ENCODE peak calls at places on chromosomes 13 and 19, in eight cellular contexts. B is tibial nerve, F is heart left ventricle, S is body of pancreas, D is spleen, O is GM12878, I is breast epithelium, P is Peyer's patch. U is an unnamed sample.

GRCh38 chr13:45412274-45413049 is 5.7 kb downstream of the SLC25A30 start:
- DNase-seq in D (no peak), O (no peak), P (no peak), F (no peak), S (no peak), B (no peak), I (no peak), U (no peak)

GRCh38 chr19:6279620-6279930 is 200 bp downstream of the MLLT1 start:
- DNase-seq in O (no peak), P (no peak), F (no peak), D (no peak), B (no peak), I (no peak), S (no peak), U (no peak)

GRCh38 chr13:99486996-99487395 is 14.3 kb upstream of the TM9SF2 start:
- DNase-seq in F (no peak), S (no peak), B (no peak), I (no peak), D (no peak), P (no peak), O (no peak), U (no peak)

GRCh38 chr19:43425567-43426392 is 11.1 kb downstream of the TEX101 start:
- DNase-seq in O (no peak), D (no peak), B (no peak), S (peak; percentile 49), P (peak; percentile 87), F (no peak), I (peak; percentile 62), U (no peak)

GRCh38 chr13:30576528-30576927 is 41.2 kb upstream of the USPL1 start:
- DNase-seq in I (no peak), F (no peak), B (no peak), D (no peak), S (no peak), O (no peak), P (no peak), U (no peak)

GRCh38 chr13:29713841-29714240 is 118.4 kb upstream of the SLC7A1 start:
- DNase-seq in D (no peak), S (no peak), I (no peak), B (no peak), F (no peak), P (no peak), O (no peak), U (no peak)

GRCh38 chr19:23949611-23950010 is 34.9 kb downstream of the ZNF726 start:
- DNase-seq in I (no peak), F (no peak), B (no peak), O (no peak), D (no peak), S (no peak), P (no peak), U (no peak)

GRCh38 chr19:29666634-29667389 is 1.6 kb downstream of the PLEKHF1 start:
- DNase-seq in S (peak; percentile 35), P (no peak), B (peak; percentile 60), I (peak; percentile 67), D (peak; percentile 85), F (peak; percentile 83), O (no peak), U (no peak)

DNA sequence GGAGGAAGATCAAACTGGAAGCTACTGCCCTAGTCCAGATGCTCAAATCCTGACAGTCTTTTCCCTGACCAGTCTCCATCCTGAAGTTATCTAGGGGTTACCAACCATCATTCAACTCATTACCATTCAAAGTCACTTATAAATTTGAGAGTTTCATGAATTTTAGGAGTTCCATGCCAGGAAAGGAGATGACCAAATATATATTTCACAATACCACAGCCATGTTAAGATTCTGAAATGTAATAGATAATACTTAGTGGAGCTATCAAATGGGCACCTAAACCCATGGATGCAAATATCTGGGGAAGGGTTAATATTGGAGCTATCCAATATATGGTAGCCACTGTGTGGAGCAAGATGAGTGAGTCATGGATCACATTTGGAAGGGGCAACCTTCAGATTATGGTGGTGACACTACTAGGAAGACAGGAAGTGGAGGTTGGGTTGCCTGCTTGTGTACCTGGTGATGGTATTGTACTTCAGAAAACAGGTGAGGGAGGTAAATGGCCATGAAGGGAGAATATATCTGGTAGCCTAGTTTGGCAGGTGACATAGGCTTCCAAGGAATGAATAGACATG is 18.7 kb downstream of the ZNF586 start:
- DNase-seq in B (no peak), F (no peak), I (no peak), S (no peak), O (no peak), P (no peak), D (no peak), U (no peak)
- TF ChIP-seq POLR2A in B (no peak), F (no peak), I (no peak), S (no peak), O (no peak), P (no peak), D (no peak), U (no peak)

GRCh38 chr19:4063369-4064072 is 3.2 kb downstream of the ZBTB7A start:
- DNase-seq in O (no peak), I (no peak), F (no peak), D (peak; percentile 85), S (no peak), P (peak; percentile 73), B (no peak), U (no peak)
- TF ChIP-seq POLR2A in O (peak; percentile 7), I (no peak), F (no peak), D (no peak), S (no peak), P (no peak), B (no peak), U (no peak)

GRCh38 chr19:1221904-1222255 is 15.9 kb downstream of the CBARP start:
- DNase-seq in P (no peak), I (no peak), O (no peak), F (no peak), B (no peak), D (no peak), S (no peak), U (no peak)

GRCh38 chr19:1220452-1221037 is 15.0 kb downstream of the STK11 start:
- DNase-seq in F (peak; percentile 53), I (no peak), B (no peak), P (no peak), D (no peak), O (no peak), S (no peak), U (no peak)

GRCh38 chr19:1218751-1219567 is 13.4 kb downstream of the STK11 start:
- DNase-seq in P (no peak), S (no peak), F (peak; percentile 55), B (no peak), I (no peak), O (no peak), D (no peak), U (no peak)

GRCh38 chr19:1221141-1221903 is 15.7 kb downstream of the STK11 start:
- DNase-seq in I (no peak), P (peak; percentile 71), D (no peak), S (peak; percentile 80), F (peak; percentile 88), B (peak; percentile 51), O (no peak), U (no peak)

DNA sequence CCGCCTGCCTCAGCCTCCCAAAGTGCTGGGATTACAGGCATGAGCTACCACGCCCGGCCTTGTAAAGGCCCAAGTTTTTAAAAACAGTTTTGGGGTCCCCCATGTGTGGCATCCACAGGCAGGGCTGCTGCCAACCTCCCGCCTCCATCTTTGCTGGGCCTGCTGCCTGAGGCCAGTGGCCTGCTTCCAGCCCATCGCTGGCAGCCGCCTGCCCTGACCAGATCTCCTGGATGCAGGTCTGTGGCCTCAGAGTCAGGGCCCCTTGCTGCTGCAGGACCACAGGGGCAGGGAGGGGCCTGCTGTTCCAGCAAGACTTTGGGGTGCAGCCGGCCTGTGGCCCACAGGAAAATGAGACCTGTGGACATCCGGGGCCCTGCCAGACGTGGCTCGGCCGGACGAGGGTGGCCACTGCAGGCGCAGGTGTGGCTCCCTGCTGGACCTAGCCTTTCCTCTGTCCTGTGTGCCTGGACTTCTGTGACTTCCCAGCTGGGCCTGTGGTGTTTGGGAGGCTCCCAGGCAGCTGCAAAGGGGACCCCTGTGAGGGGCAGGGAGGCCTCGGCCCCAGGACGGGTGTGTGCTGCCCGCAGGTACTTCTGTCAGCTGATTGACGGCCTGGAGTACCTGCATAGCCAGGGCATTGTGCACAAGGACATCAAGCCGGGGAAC is 14.3 kb downstream of the STK11 start:
- DNase-seq in P (no peak), O (no peak), I (no peak), S (no peak), B (no peak), F (peak; percentile 57), D (no peak), U (no peak)
- TF ChIP-seq POLR2A in P (no peak), O (peak; percentile 11), I (no peak), S (no peak), B (no peak), F (no peak), D (no peak), U (no peak)

DNA sequence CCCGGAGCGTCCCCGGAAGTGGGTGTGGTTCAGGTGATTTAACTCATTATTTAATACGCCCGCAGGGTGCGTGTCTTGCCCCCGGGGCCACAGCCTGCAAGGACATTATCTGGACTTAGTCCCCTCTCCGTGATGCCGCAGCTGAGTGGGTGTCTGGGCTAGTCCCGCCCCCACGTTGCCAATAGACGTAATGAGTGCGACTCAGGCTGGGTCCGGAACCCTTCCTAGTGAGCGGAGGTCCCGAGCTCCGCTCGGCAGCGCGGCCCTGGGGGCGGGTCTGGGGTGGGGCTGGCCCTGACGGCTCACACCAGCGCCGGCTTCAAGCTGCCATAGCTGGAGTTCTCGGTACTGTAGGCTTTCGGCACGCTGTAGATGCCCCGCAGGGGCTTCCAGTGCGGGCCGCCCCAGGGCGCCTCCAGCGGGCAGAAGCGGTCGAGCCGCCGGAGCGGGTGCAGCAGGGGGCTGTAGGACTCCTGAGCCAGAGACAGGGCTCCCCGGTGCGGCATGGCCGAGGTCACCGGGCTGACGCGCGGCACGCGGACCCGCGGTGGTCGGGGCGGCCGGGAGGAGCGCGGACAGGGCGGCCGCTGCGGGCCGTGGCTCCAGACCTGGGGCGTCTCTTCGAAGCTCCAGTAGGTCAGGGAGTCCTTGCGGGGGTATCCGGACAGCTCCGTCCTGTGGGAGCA is 918 bp upstream of the LHB start:
- DNase-seq in D (peak; percentile 90), P (peak; percentile 75), F (peak; percentile 77), S (peak; percentile 40), I (no peak), B (no peak), O (no peak), U (peak; percentile 89)
- TF ChIP-seq POLR2A in D (no peak), P (peak; percentile 55), F (no peak), S (no peak), I (no peak), B (no peak), O (no peak), U (no peak)